ENCODE peak calls at places on chromosomes 4 and X, in seven cellular contexts. O is A172; T is activated CD8-positive, alpha-beta memory T cell treated with anti-CD3 and anti-CD28 coated beads for 1 hour; K is breast epithelium; J is activated naive CD8-positive, alpha-beta T cell treated with anti-CD3 and anti-CD28 coated beads, Interleukin-2, amount 50 U/mL, for 24 hours; X is stimulated activated CD8-positive, alpha-beta memory T cell treated with anti-CD3 and anti-CD28 coated beads, Interleukin-4, amount 100 ng/mL, for 1 hour; Z is head of caudate nucleus. Y is an unnamed sample.

GRCh38 chr4:7423801-7424552 is 10.8 kb downstream of the PSAPL1 start:
- DNase-seq in T (no peak), J (no peak), O (no peak), Z (peak), X (no peak), K (peak), Y (peak)

GRCh38 chrX:131262738-131263679 is 26.1 kb downstream of the IGSF1 start:
- DNase-seq in O (peak), T (no peak), K (no peak), Z (no peak), J (peak), X (no peak), Y (no peak)

GRCh38 chrX:17500145-17500579 is 125.2 kb downstream of the NHS start:
- DNase-seq in T (no peak), J (no peak), K (no peak), O (peak), X (no peak), Z (no peak), Y (no peak)

GRCh38 chr4:41158756-41159155 is 55.6 kb downstream of the APBB2 start:
- DNase-seq in Z (no peak), O (no peak), J (no peak), X (no peak), K (no peak), T (no peak), Y (no peak)

GRCh38 chr4:108337923-108338322 is 169.2 kb upstream of the LEF1 start:
- DNase-seq in Z (no peak), O (peak), T (no peak), K (no peak), J (no peak), X (no peak), Y (no peak)

GRCh38 chrX:15674899-15675489 is 10.4 kb upstream of the CLTRN start:
- DNase-seq in X (peak), K (peak), T (peak), O (peak), J (peak), Z (peak), Y (peak)

GRCh38 chr4:32140636-32141035 is 1420.5 kb downstream of the PCDH7 start:
- DNase-seq in Z (no peak), J (no peak), T (no peak), O (peak), K (no peak), X (no peak), Y (no peak)

GRCh38 chr4:46389301-46389761 is 597 bp downstream of the GABRA2 start:
- DNase-seq in T (no peak), X (no peak), K (no peak), Z (peak), J (no peak), O (no peak), Y (peak)

GRCh38 chr4:147732516-147733193 is 767 bp downstream of the ARHGAP10 start:
- DNase-seq in Z (peak), O (no peak), X (no peak), T (no peak), K (no peak), J (peak), Y (peak)

GRCh38 chr4:8414377-8414776 is 26.1 kb downstream of the ACOX3 start:
- DNase-seq in O (no peak), J (peak), Z (no peak), X (no peak), K (no peak), T (no peak), Y (no peak)

GRCh38 chr4:179447308-179447707 is 2005.1 kb upstream of the AGA start:
- DNase-seq in O (no peak), T (no peak), Z (no peak), K (no peak), J (no peak), X (no peak), Y (peak)

GRCh38 chr4:13611283-13611842 is 16.2 kb downstream of the BOD1L1 start:
- DNase-seq in T (no peak), K (no peak), O (no peak), J (no peak), Z (no peak), X (no peak), Y (peak)

GRCh38 chr4:15034071-15034764 is 31.9 kb downstream of the CPEB2 start:
- DNase-seq in Z (no peak), K (no peak), T (no peak), J (no peak), O (peak), X (no peak), Y (no peak)

GRCh38 chrX:102651968-102652744 is 873 bp downstream of the GPRASP1 start:
- DNase-seq in K (peak), X (no peak), J (peak), T (peak), Z (peak), O (no peak), Y (peak)

GRCh38 chrX:15600071-15600470 is 689 bp downstream of the ACE2 start:
- DNase-seq in T (no peak), K (no peak), J (no peak), Z (no peak), O (no peak), X (no peak), Y (no peak)